ENCODE peak calls at places on chromosomes 2 and 18, in five cellular contexts. T is lower leg skin, R is GM20000, O is progenitor cell of endocrine pancreas, M is left ventricle myocardium inferior. K is an unnamed sample.

GRCh38 chr2:40642261-40642660 is 190.4 kb upstream of the SLC8A1 start:
- DNase-seq in O (no peak), T (no peak), M (no peak), R (no peak), K (no peak)

GRCh38 chr2:186592137-186592875 is 2.5 kb downstream of the ITGAV start:
- DNase-seq in R (no peak), M (no peak), O (no peak), T (no peak), K (no peak)

GRCh38 chr2:165239826-165240618 is 808 bp downstream of the SCN2A start:
- DNase-seq in R (no peak), M (no peak), O (no peak), T (no peak), K (no peak)

GRCh38 chr18:11989966-11990380 is 8.7 kb downstream of the IMPA2 start:
- DNase-seq in O (no peak), R (no peak), M (no peak), T (no peak), K (no peak)

GRCh38 chr2:23828986-23829385 is 97.9 kb downstream of the ATAD2B start:
- DNase-seq in O (no peak), M (no peak), T (no peak), R (no peak), K (no peak)

GRCh38 chr2:169961911-169962310 is 134.7 kb downstream of the UBR3 start:
- DNase-seq in T (peak; percentile 47), O (no peak), R (no peak), M (no peak), K (no peak)

GRCh38 chr18:37391698-37392548 is 173.7 kb downstream of the CELF4 start:
- DNase-seq in T (no peak), O (no peak), M (no peak), R (no peak), K (no peak)

GRCh38 chr2:234130734-234131133 is 80.2 kb downstream of the SPP2 start:
- DNase-seq in R (no peak), M (no peak), T (no peak), O (no peak), K (no peak)

GRCh38 chr2:96876811-96877437 is 7.0 kb upstream of the SEMA4C start:
- DNase-seq in T (no peak), M (no peak), O (no peak), R (no peak), K (no peak)

GRCh38 chr2:85753525-85754312 is at the start of gene ATOH8:
- DNase-seq in T (peak; percentile 75), O (no peak), R (peak; percentile 75), M (peak; percentile 84), K (peak; percentile 24)

GRCh38 chr2:209383212-209383611 is 40.6 kb upstream of the MAP2 start:
- DNase-seq in M (no peak), T (no peak), R (no peak), O (no peak), K (no peak)

GRCh38 chr2:205758498-205758897 is 76.2 kb downstream of the NRP2 start:
- DNase-seq in M (no peak), R (no peak), O (no peak), T (no peak), K (no peak)

GRCh38 chr2:100192300-100192699 is 49.9 kb upstream of the AFF3 start:
- DNase-seq in O (no peak), T (no peak), M (no peak), R (no peak), K (no peak)

GRCh38 chr2:20186078-20186854 is 38.7 kb downstream of the SDC1 start:
- DNase-seq in R (peak; percentile 56), T (no peak), O (no peak), M (no peak), K (no peak)

GRCh38 chr2:218223046-218223445 is 6.1 kb downstream of the ARPC2 start:
- DNase-seq in O (no peak), T (no peak), M (no peak), R (no peak), K (no peak)
- TF ChIP-seq CTCF in O (no peak), T (no peak), M (no peak), R (no peak), K (no peak)

GRCh38 chr2:231672617-231673347 is 35.5 kb upstream of the PTMA start:
- DNase-seq in M (no peak), R (peak; percentile 77), T (no peak), O (no peak), K (no peak)
- TF ChIP-seq CTCF in M (peak; percentile 27), R (peak; percentile 52), T (no peak), O (peak; percentile 30), K (no peak)

GRCh38 chr18:44841221-44841620 is 160.5 kb downstream of the SETBP1 start:
- DNase-seq in M (no peak), T (no peak), R (no peak), O (no peak), K (no peak)
- TF ChIP-seq CTCF in M (no peak), T (no peak), R (no peak), O (no peak), K (no peak)

GRCh38 chr2:129708221-129708967 is 271.1 kb upstream of the RAB6C start:
- DNase-seq in R (no peak), M (no peak), T (no peak), O (no peak), K (no peak)
- TF ChIP-seq CTCF in R (no peak), M (no peak), T (no peak), O (peak; percentile 26), K (no peak)

GRCh38 chr2:229202646-229203045 is 68.4 kb downstream of the PID1 start:
- DNase-seq in T (no peak), O (no peak), R (no peak), M (no peak), K (no peak)

GRCh38 chr2:229205704-229206103 is 65.4 kb downstream of the PID1 start:
- DNase-seq in T (no peak), M (no peak), R (no peak), O (no peak), K (no peak)

GRCh38 chr2:229199267-229199666 is 71.8 kb downstream of the PID1 start:
- DNase-seq in M (no peak), T (no peak), O (no peak), R (no peak), K (no peak)

GRCh38 chr2:229206548-229206947 is 64.5 kb downstream of the PID1 start:
- DNase-seq in M (no peak), R (no peak), O (no peak), T (no peak), K (no peak)

DNA sequence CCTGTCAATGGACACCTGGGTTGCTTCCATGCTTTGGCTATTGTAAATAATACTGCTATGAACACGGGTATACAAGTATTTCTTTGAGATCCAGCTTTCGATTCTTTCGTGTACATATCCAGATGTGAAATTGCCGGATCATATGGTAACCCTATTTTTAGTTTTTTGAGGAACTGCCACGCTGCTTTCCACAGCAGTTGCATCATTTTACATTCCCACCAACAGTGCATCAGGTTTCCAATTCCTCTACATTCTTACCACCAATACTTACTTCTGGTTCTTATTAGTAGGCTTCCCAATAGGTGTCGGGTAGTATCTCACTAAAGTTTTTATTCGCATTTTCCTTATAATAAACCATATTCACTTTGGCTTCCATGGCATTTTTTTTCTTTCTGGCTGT is 69.6 kb downstream of the PID1 start:
- DNase-seq in T (no peak), R (no peak), O (no peak), M (no peak), K (no peak)
- TF ChIP-seq CTCF in T (no peak), R (no peak), O (no peak), M (no peak), K (no peak)

GRCh38 chr18:35948080-35948479 is 24.4 kb upstream of the RMP24 start:
- DNase-seq in O (no peak), T (no peak), R (no peak), M (no peak), K (no peak)

GRCh38 chr18:35949090-35949489 is 23.4 kb upstream of the RMP24 start:
- DNase-seq in O (no peak), T (no peak), M (no peak), R (no peak), K (no peak)

GRCh38 chr18:35949903-35950627 is 22.4 kb upstream of the RMP24 start:
- DNase-seq in T (peak; percentile 50), M (peak; percentile 48), O (peak; percentile 57), R (peak; percentile 70), K (peak; percentile 28)

GRCh38 chr18:35953688-35954087 is 18.8 kb upstream of the RMP24 start:
- DNase-seq in O (no peak), T (no peak), R (no peak), M (no peak), K (no peak)

DNA sequence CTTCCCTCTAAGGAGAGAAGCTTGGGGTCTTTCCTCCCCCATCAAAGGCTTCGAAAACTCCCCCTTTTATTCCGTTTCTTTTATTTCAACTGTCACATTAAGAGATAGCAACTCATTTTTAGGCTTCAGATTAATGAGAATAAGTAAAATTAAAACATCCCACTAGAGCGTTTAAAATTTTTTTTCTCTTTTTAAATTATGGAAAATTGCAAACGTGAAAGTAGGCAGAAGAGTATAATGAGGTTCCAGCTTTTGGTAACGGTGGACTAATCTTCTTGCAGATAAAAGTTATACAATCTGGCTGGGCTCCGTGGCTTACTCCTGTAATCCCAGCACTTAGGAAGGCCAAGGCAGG is 21.9 kb upstream of the RMP24 start:
- DNase-seq in R (no peak), O (no peak), T (no peak), M (no peak), K (no peak)
- TF ChIP-seq CTCF in R (no peak), O (no peak), T (no peak), M (peak; percentile 29), K (peak; percentile 9)

K was measured in natural killer cell.